ENCODE peak calls at places on chromosomes 1 and 21, in seven cellular contexts. One of them, this sample, is unnamed.
A peak's percentile ranks its signal among the peaks of the same experiment; 100 is the strongest.

GRCh38 chr21:37753122-37753599 is 163.1 kb downstream of the KCNJ6 start:
- DNase-seq in stomach: no peak
- DNase-seq in mammary epithelial cell: no peak
- DNase-seq in sigmoid colon: no peak
- DNase-seq in psoas muscle: no peak
- DNase-seq in ovary: no peak
- DNase-seq in PC-3: no peak
- DNase-seq in this sample: no peak

GRCh38 chr1:245298781-245299180 is 144.0 kb downstream of the KIF26B start:
- DNase-seq in stomach: peak; percentile 70
- DNase-seq in mammary epithelial cell: peak; percentile 57
- DNase-seq in sigmoid colon: no peak
- DNase-seq in psoas muscle: no peak
- DNase-seq in ovary: no peak
- DNase-seq in PC-3: no peak
- DNase-seq in this sample: no peak

GRCh38 chr21:45146801-45147200 is 72.4 kb downstream of the ADARB1 start:
- DNase-seq in stomach: no peak
- DNase-seq in mammary epithelial cell: no peak
- DNase-seq in sigmoid colon: peak; percentile 53
- DNase-seq in psoas muscle: no peak
- DNase-seq in ovary: no peak
- DNase-seq in PC-3: no peak
- DNase-seq in this sample: no peak

GRCh38 chr1:207004931-207005830 is 27.4 kb downstream of the C1orf116 start:
- DNase-seq in stomach: peak; percentile 76
- DNase-seq in mammary epithelial cell: peak; percentile 73
- DNase-seq in sigmoid colon: no peak
- DNase-seq in psoas muscle: no peak
- DNase-seq in ovary: no peak
- DNase-seq in PC-3: peak; percentile 97
- DNase-seq in this sample: peak; percentile 69

GRCh38 chr1:185017338-185017737 is 28.0 kb upstream of the RNF2 start:
- DNase-seq in stomach: no peak
- DNase-seq in mammary epithelial cell: peak; percentile 90
- DNase-seq in sigmoid colon: no peak
- DNase-seq in psoas muscle: no peak
- DNase-seq in ovary: no peak
- DNase-seq in PC-3: peak; percentile 83
- DNase-seq in this sample: peak; percentile 87

GRCh38 chr1:53442297-53442696 is 16.9 kb upstream of the DMRTB1 start:
- DNase-seq in stomach: no peak
- DNase-seq in mammary epithelial cell: peak; percentile 17
- DNase-seq in sigmoid colon: no peak
- DNase-seq in psoas muscle: no peak
- DNase-seq in ovary: no peak
- DNase-seq in PC-3: peak; percentile 20
- DNase-seq in this sample: peak; percentile 69

GRCh38 chr1:45097944-45098343 is 85.9 kb downstream of the UROD start:
- DNase-seq in stomach: no peak
- DNase-seq in mammary epithelial cell: no peak
- DNase-seq in sigmoid colon: no peak
- DNase-seq in psoas muscle: no peak
- DNase-seq in ovary: no peak
- DNase-seq in PC-3: peak; percentile 17
- DNase-seq in this sample: peak; percentile 2

GRCh38 chr1:211343607-211344334 is 17.1 kb downstream of the TRAF5 start:
- DNase-seq in stomach: no peak
- DNase-seq in mammary epithelial cell: no peak
- DNase-seq in sigmoid colon: no peak
- DNase-seq in psoas muscle: no peak
- DNase-seq in ovary: no peak
- DNase-seq in PC-3: peak; percentile 46
- DNase-seq in this sample: no peak

GRCh38 chr1:226199971-226200370 is 13.4 kb upstream of the ACBD3 start:
- DNase-seq in stomach: no peak
- DNase-seq in mammary epithelial cell: no peak
- DNase-seq in sigmoid colon: no peak
- DNase-seq in psoas muscle: no peak
- DNase-seq in ovary: no peak
- DNase-seq in PC-3: no peak
- DNase-seq in this sample: no peak

GRCh38 chr1:109501644-109502367 is 7.7 kb downstream of the AMIGO1 start:
- DNase-seq in stomach: no peak
- DNase-seq in mammary epithelial cell: no peak
- DNase-seq in sigmoid colon: no peak
- DNase-seq in psoas muscle: no peak
- DNase-seq in ovary: no peak
- DNase-seq in PC-3: no peak
- DNase-seq in this sample: no peak

GRCh38 chr1:98034505-98034904 is 113.7 kb upstream of the DPYD start:
- DNase-seq in stomach: no peak
- DNase-seq in mammary epithelial cell: peak; percentile 60
- DNase-seq in sigmoid colon: no peak
- DNase-seq in psoas muscle: no peak
- DNase-seq in ovary: no peak
- DNase-seq in PC-3: peak; percentile 46
- DNase-seq in this sample: no peak

GRCh38 chr1:39854314-39854713 is 29.0 kb downstream of the TRIT1 start:
- DNase-seq in stomach: no peak
- DNase-seq in mammary epithelial cell: no peak
- DNase-seq in sigmoid colon: no peak
- DNase-seq in psoas muscle: no peak
- DNase-seq in ovary: no peak
- DNase-seq in PC-3: no peak
- DNase-seq in this sample: no peak

GRCh38 chr1:77281491-77282186 is at the start of gene AK5:
- DNase-seq in stomach: peak; percentile 36
- DNase-seq in mammary epithelial cell: peak; percentile 43
- DNase-seq in sigmoid colon: no peak
- DNase-seq in psoas muscle: peak; percentile 51
- DNase-seq in ovary: peak; percentile 27
- DNase-seq in PC-3: peak; percentile 46
- DNase-seq in this sample: no peak

GRCh38 chr1:21703318-21703963 is 34.3 kb upstream of the RAP1GAP start:
- DNase-seq in stomach: no peak
- DNase-seq in mammary epithelial cell: peak; percentile 23
- DNase-seq in sigmoid colon: no peak
- DNase-seq in psoas muscle: no peak
- DNase-seq in ovary: no peak
- DNase-seq in PC-3: peak; percentile 45
- DNase-seq in this sample: peak; percentile 80

GRCh38 chr21:44568667-44569556 is 4.6 kb upstream of the KRTAP10-4 start:
- DNase-seq in stomach: no peak
- DNase-seq in mammary epithelial cell: no peak
- DNase-seq in sigmoid colon: peak; percentile 44
- DNase-seq in psoas muscle: no peak
- DNase-seq in ovary: no peak
- DNase-seq in PC-3: no peak
- DNase-seq in this sample: no peak

GRCh38 chr1:172745014-172745413 is 86.1 kb downstream of the FASLG start:
- DNase-seq in stomach: no peak
- DNase-seq in mammary epithelial cell: peak; percentile 78
- DNase-seq in sigmoid colon: no peak
- DNase-seq in psoas muscle: no peak
- DNase-seq in ovary: no peak
- DNase-seq in PC-3: peak; percentile 99
- DNase-seq in this sample: peak; percentile 87

GRCh38 chr1:95039360-95040031 is 33.3 kb downstream of the ALG14 start:
- DNase-seq in stomach: no peak
- DNase-seq in mammary epithelial cell: peak; percentile 88
- DNase-seq in sigmoid colon: no peak
- DNase-seq in psoas muscle: no peak
- DNase-seq in ovary: no peak
- DNase-seq in PC-3: peak; percentile 80
- DNase-seq in this sample: no peak

GRCh38 chr1:116934586-116935207 is 25.0 kb downstream of the PTGFRN start:
- DNase-seq in stomach: no peak
- DNase-seq in mammary epithelial cell: no peak
- DNase-seq in sigmoid colon: no peak
- DNase-seq in psoas muscle: no peak
- DNase-seq in ovary: no peak
- DNase-seq in PC-3: peak; percentile 31
- DNase-seq in this sample: no peak

GRCh38 chr1:63807063-63807462 is 33.2 kb downstream of the ROR1 start:
- DNase-seq in stomach: no peak
- DNase-seq in mammary epithelial cell: no peak
- DNase-seq in sigmoid colon: no peak
- DNase-seq in psoas muscle: no peak
- DNase-seq in ovary: no peak
- DNase-seq in PC-3: no peak
- DNase-seq in this sample: no peak

GRCh38 chr21:35932232-35932911 is 128.0 kb downstream of the SETD4 start:
- DNase-seq in stomach: no peak
- DNase-seq in mammary epithelial cell: peak; percentile 92
- DNase-seq in sigmoid colon: peak; percentile 88
- DNase-seq in psoas muscle: peak; percentile 58
- DNase-seq in ovary: no peak
- DNase-seq in PC-3: peak; percentile 90
- DNase-seq in this sample: peak; percentile 84

GRCh38 chr1:150221552-150221951 is 14.4 kb downstream of the ANP32E start:
- DNase-seq in stomach: no peak
- DNase-seq in mammary epithelial cell: no peak
- DNase-seq in sigmoid colon: no peak
- DNase-seq in psoas muscle: no peak
- DNase-seq in ovary: no peak
- DNase-seq in PC-3: peak; percentile 64
- DNase-seq in this sample: peak; percentile 29

GRCh38 chr1:21182181-21182711 is 5.5 kb upstream of the EIF4G3 start:
- DNase-seq in stomach: no peak
- DNase-seq in mammary epithelial cell: no peak
- DNase-seq in sigmoid colon: no peak
- DNase-seq in psoas muscle: no peak
- DNase-seq in ovary: no peak
- DNase-seq in PC-3: no peak
- DNase-seq in this sample: no peak

GRCh38 chr1:225426395-225427248 is 1.2 kb downstream of the LBR start:
- DNase-seq in stomach: no peak
- DNase-seq in mammary epithelial cell: peak; percentile 48
- DNase-seq in sigmoid colon: peak; percentile 78
- DNase-seq in psoas muscle: peak; percentile 65
- DNase-seq in ovary: peak; percentile 53
- DNase-seq in PC-3: peak; percentile 39
- DNase-seq in this sample: no peak

GRCh38 chr1:3707298-3707938 is 44.8 kb upstream of the CCDC27 start:
- DNase-seq in stomach: no peak
- DNase-seq in mammary epithelial cell: no peak
- DNase-seq in sigmoid colon: no peak
- DNase-seq in psoas muscle: no peak
- DNase-seq in ovary: no peak
- DNase-seq in PC-3: peak; percentile 42
- DNase-seq in this sample: no peak

DNA sequence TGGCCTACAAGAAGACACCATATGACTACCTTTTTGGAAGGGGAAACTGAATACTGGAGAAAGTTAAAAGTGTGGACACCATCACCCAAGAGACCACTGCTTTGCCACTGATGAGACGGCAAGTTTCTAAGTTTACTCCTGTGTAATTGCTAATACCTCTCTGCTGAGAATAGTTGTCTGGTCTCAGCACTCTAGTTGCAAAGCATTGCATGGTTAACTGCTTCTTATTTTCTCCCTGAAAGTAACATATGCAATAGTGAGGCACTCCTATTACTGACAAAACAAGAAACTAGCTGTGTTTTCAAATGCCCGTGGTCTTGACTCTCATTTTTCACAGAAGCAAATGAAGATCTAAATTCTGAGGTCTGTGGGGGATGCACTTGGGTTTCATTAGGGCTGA is 62.8 kb downstream of the IFI44 start:
- DNase-seq in stomach: no peak
- DNase-seq in mammary epithelial cell: no peak
- DNase-seq in sigmoid colon: no peak
- DNase-seq in psoas muscle: no peak
- DNase-seq in ovary: no peak
- DNase-seq in PC-3: no peak
- DNase-seq in this sample: no peak
- H3K27ac ChIP-seq in stomach: no peak overlapping the region
- H3K27ac ChIP-seq in mammary epithelial cell: no peak overlapping the region
- H3K27ac ChIP-seq in sigmoid colon: no peak overlapping the region
- H3K27ac ChIP-seq in psoas muscle: no peak overlapping the region
- H3K27ac ChIP-seq in ovary: no peak overlapping the region
- H3K27ac ChIP-seq in PC-3: no peak overlapping the region
- H3K27ac ChIP-seq in this sample: no peak overlapping the region

DNA sequence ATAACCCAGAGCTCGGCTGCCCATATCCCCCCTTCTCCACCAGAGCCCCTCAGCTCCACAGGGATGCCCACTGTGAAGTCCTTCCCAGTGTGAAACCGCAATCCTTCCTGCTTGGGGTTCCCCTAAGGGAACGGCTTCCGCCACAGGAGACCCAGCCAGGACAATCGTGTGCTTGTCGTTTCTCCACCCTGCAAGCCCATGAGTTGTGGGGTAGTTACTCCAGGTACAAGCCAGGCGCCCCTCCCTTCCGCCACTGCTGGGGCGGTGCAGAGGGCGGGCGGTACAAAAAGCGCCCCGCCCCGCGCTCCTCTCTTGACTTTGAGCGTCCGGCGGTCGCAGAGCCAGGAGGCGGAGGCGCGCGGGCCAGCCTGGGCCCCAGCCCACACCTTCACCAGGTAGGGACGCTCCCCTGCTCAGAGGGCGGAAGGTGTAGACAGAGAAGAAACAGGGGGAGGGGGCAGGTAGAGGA is at the start of gene TINAGL1:
- DNase-seq in stomach: peak; percentile 91
- DNase-seq in mammary epithelial cell: peak; percentile 96
- DNase-seq in sigmoid colon: peak; percentile 81
- DNase-seq in psoas muscle: no peak
- DNase-seq in ovary: peak; percentile 48
- DNase-seq in PC-3: peak; percentile 94
- DNase-seq in this sample: no peak
- H3K4me3 ChIP-seq in stomach: peak within 1 kb of the TSS; percentile 62
- H3K4me3 ChIP-seq in mammary epithelial cell: peak within 1 kb of the TSS; percentile 83
- H3K4me3 ChIP-seq in sigmoid colon: peak within 1 kb of the TSS; percentile 73
- H3K4me3 ChIP-seq in psoas muscle: peak within 1 kb of the TSS; percentile 70
- H3K4me3 ChIP-seq in ovary: peak within 1 kb of the TSS; percentile 52
- H3K4me3 ChIP-seq in PC-3: peak within 1 kb of the TSS; percentile 71
- H3K4me3 ChIP-seq in this sample: peak within 1 kb of the TSS; percentile 37

GRCh38 chr1:235129774-235130570 is 1.3 kb upstream of the TOMM20 start:
- DNase-seq in stomach: no peak
- DNase-seq in mammary epithelial cell: no peak
- DNase-seq in sigmoid colon: no peak
- DNase-seq in psoas muscle: no peak
- DNase-seq in ovary: no peak
- DNase-seq in PC-3: no peak
- DNase-seq in this sample: no peak
- H3K36me3 ChIP-seq in stomach: peaks cover 44% of the 10 kb centered on the region
- H3K36me3 ChIP-seq in mammary epithelial cell: peaks cover 13% of the 10 kb centered on the region
- H3K36me3 ChIP-seq in sigmoid colon: peaks cover 38% of the 10 kb centered on the region
- H3K36me3 ChIP-seq in psoas muscle: peaks cover 55% of the 10 kb centered on the region
- H3K36me3 ChIP-seq in ovary: no peaks in the 10 kb centered on the region
- H3K36me3 ChIP-seq in PC-3: peaks cover 6% of the 10 kb centered on the region
- H3K36me3 ChIP-seq in this sample: peaks cover 35% of the 10 kb centered on the region

DNA sequence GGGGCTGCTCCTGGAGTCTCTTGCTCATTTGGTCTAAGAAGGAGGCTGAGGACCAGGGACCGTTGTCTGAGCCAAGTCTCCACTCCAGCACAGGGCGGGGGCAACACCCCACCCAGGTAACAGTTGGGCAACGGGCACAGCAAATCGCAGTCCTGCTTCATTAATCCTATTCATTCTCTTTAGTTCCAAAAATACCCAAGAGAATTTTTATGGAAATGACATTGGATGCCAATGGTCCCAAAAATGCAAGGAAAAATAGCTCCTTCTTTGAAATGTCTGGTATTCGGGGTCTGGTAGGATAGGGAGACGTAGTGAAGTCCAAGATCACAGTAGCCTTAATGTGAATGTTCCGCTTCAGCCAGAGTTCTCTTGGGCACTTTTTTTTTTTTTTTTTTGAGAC is 74.0 kb downstream of the ATP5PO start:
- DNase-seq in stomach: no peak
- DNase-seq in mammary epithelial cell: no peak
- DNase-seq in sigmoid colon: no peak
- DNase-seq in psoas muscle: no peak
- DNase-seq in ovary: no peak
- DNase-seq in PC-3: no peak
- DNase-seq in this sample: no peak
- H3K27ac ChIP-seq in stomach: no peak overlapping the region
- H3K27ac ChIP-seq in mammary epithelial cell: no peak overlapping the region
- H3K27ac ChIP-seq in sigmoid colon: no peak overlapping the region
- H3K27ac ChIP-seq in psoas muscle: no peak overlapping the region
- H3K27ac ChIP-seq in ovary: no peak overlapping the region
- H3K27ac ChIP-seq in PC-3: no peak overlapping the region
- H3K27ac ChIP-seq in this sample: no peak overlapping the region